ENCODE peak calls at places on chromosomes 6 and 20, in seven cellular contexts. F is IMR-90; X is CD4-positive, alpha-beta T cell; R is Panc1; C is CD8-positive, alpha-beta T cell; M is psoas muscle; H is ovary. E is an unnamed sample. For H3K27me3, the result is how much of the 10 kb centered on the place peaks cover.

GRCh38 chr20:44253528-44253927 is 6.4 kb downstream of the GDAP1L1 start:
- DNase-seq in H (no peak), C (no peak), X (no peak), F (no peak), R (no peak), M (no peak), E (no peak)

GRCh38 chr6:139882977-139883728 is 508.7 kb upstream of the CITED2 start:
- DNase-seq in F (peak), C (no peak), X (no peak), M (no peak), H (no peak), R (no peak), E (peak)

GRCh38 chr6:106372838-106373501 is 12.5 kb downstream of the CRYBG1 start:
- DNase-seq in M (no peak), C (no peak), X (no peak), R (no peak), F (no peak), H (no peak), E (no peak)

GRCh38 chr6:9799582-9799981 is 615.3 kb downstream of the TFAP2A start:
- DNase-seq in R (no peak), F (no peak), M (no peak), X (no peak), H (no peak), C (no peak), E (no peak)

GRCh38 chr6:110101885-110102284 is 77.6 kb downstream of the WASF1 start:
- DNase-seq in C (no peak), R (no peak), H (no peak), X (no peak), F (no peak), M (no peak), E (no peak)

GRCh38 chr20:50283922-50284810 is 93.5 kb downstream of the CEBPB start:
- DNase-seq in C (no peak), R (no peak), F (peak), H (peak), X (no peak), M (peak), E (no peak)

GRCh38 chr20:33290852-33291251 is 7.8 kb downstream of the BPIFB1 start:
- DNase-seq in R (no peak), H (no peak), C (no peak), F (no peak), M (no peak), X (no peak), E (no peak)

GRCh38 chr20:4665591-4665990 is 56.1 kb upstream of the PRND start:
- DNase-seq in F (no peak), H (no peak), R (no peak), C (no peak), X (no peak), M (no peak), E (no peak)

GRCh38 chr20:53937330-53937729 is 133.1 kb downstream of the BCAS1 start:
- DNase-seq in M (no peak), X (no peak), C (no peak), R (no peak), F (no peak), H (no peak), E (no peak)

GRCh38 chr20:44295995-44296394 is 15.0 kb downstream of the FITM2 start:
- DNase-seq in R (no peak), H (no peak), F (no peak), C (no peak), M (no peak), X (no peak), E (no peak)

GRCh38 chr6:151869345-151869744 is 61.9 kb downstream of the ESR1 start:
- DNase-seq in R (no peak), F (no peak), X (no peak), H (no peak), M (no peak), C (no peak), E (no peak)

GRCh38 chr20:37075932-37076685 is 19.7 kb downstream of the RBL1 start:
- DNase-seq in F (peak), X (no peak), H (no peak), R (no peak), M (no peak), C (no peak), E (no peak)

GRCh38 chr6:105909084-105909483 is 177.1 kb upstream of the PRDM1 start:
- DNase-seq in F (no peak), X (no peak), R (no peak), C (no peak), H (no peak), M (no peak), E (no peak)

GRCh38 chr6:160960067-160960466 is 31.5 kb upstream of the MAP3K4 start:
- DNase-seq in C (no peak), M (no peak), H (no peak), F (no peak), R (no peak), X (no peak), E (no peak)

GRCh38 chr20:1183153-1183552 is 1.6 kb downstream of the TMEM74B start:
- DNase-seq in M (no peak), F (no peak), X (no peak), R (no peak), C (no peak), H (no peak), E (no peak)

GRCh38 chr6:11527274-11527870 is 10.2 kb upstream of the TMEM170B start:
- DNase-seq in R (no peak), F (peak), H (no peak), M (no peak), C (no peak), X (no peak), E (no peak)
- TF ChIP-seq CTCF in R (no peak), F (no peak), H (no peak), M (no peak), C (no peak), X (no peak), E (no peak)

DNA sequence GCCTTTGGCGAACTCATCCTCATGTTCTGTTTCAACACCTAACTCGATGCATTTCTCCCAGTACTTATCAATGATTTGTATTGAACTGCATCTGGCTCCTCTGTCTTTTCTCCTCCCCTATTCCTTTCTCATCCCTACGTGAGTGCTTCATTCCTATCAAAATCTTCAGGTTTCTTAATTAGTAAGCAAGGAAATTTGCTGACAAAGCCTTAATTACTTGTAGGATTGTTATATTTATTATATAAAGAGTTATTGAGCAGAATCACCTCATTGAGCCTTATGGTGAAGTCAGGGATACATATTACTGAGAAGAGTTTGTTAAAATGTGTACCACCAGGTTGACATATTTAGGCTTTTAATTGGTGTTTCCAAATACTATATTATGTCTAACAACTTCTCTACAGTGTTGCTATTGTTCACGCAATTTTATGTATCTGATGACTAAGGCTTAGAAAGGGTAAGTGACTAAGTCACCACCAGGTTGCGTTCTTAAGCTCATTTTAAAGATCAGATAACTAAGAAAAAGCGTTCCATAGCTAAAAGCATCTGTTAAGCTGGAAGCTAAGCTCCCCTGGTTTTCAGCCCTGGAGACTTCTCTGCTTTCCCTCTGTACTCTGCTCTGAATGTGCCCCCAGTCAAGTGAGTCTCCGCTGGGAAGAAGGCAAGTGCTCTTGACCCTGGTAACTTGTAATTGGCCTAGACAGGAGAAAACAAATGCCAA is 18.9 kb downstream of the SCGN start:
- DNase-seq in M (no peak), H (no peak), X (no peak), R (no peak), C (no peak), F (no peak), E (no peak)
- H3K27me3 ChIP-seq in M (under half), H (under half), X (under half), R (under half), C (under half), F (under half), E (under half)

GRCh38 chr6:16321826-16322225 is 83.4 kb downstream of the GMPR start:
- DNase-seq in M (no peak), C (no peak), F (no peak), H (no peak), R (no peak), X (no peak), E (no peak)

GRCh38 chr6:16319813-16320532 is 81.6 kb downstream of the GMPR start:
- DNase-seq in C (peak), H (peak), R (peak), M (peak), F (peak), X (peak), E (peak)

GRCh38 chr6:16321341-16321710 is 82.9 kb downstream of the GMPR start:
- DNase-seq in M (no peak), X (no peak), C (no peak), H (no peak), R (no peak), F (no peak), E (no peak)

GRCh38 chr6:16318953-16319720 is 80.8 kb downstream of the GMPR start:
- DNase-seq in R (no peak), C (no peak), H (no peak), X (no peak), M (no peak), F (no peak), E (no peak)

GRCh38 chr6:16320533-16321340 is 82.3 kb downstream of the GMPR start:
- DNase-seq in M (no peak), F (peak), H (no peak), X (no peak), C (no peak), R (no peak), E (no peak)
- H3K27ac ChIP-seq in M (peak), F (peak), H (peak), X (peak), C (peak), R (no peak), E (peak)

GRCh38 chr6:5582758-5583157 is 321.4 kb downstream of the FARS2 start:
- DNase-seq in M (no peak), F (no peak), H (no peak), X (no peak), R (no peak), C (no peak), E (no peak)
- TF ChIP-seq CTCF in M (no peak), F (no peak), H (no peak), X (no peak), R (no peak), C (no peak), E (peak)

E was measured in brain microvascular endothelial cell.